ENCODE peak calls at places on chromosome 14, in four cellular contexts. D is H7, J is GM12865, C is T-helper 1 cell. Y is an unnamed sample.
A peak's percentile ranks its signal among the peaks of the same experiment; 100 is the strongest.

GRCh38 chr14:23183479-23183878 is at the start of gene SLC7A8:
- DNase-seq in D (peak; percentile 77), J (no peak), C (peak; percentile 15), Y (no peak)

GRCh38 chr14:99605299-99605961 is 1.4 kb upstream of the CCDC85C start:
- DNase-seq in D (peak; percentile 81), J (peak; percentile 78), C (peak; percentile 80), Y (peak; percentile 64)

GRCh38 chr14:79278798-79279644 is 932.3 kb downstream of the DIO2 start:
- DNase-seq in D (peak; percentile 93), J (no peak), C (no peak), Y (no peak)

GRCh38 chr14:95305145-95305544 is 14.6 kb downstream of the CLMN start:
- DNase-seq in D (no peak), J (no peak), C (no peak), Y (no peak)

GRCh38 chr14:77123381-77124344 is 17.9 kb downstream of the ZDHHC22 start:
- DNase-seq in D (no peak), J (peak; percentile 32), C (no peak), Y (no peak)

GRCh38 chr14:90644882-90645281 is 171.3 kb downstream of the TTC7B start:
- DNase-seq in D (no peak), J (no peak), C (no peak), Y (no peak)

GRCh38 chr14:60904381-60904780 is 76.5 kb downstream of the TRMT5 start:
- DNase-seq in D (no peak), J (no peak), C (no peak), Y (no peak)

GRCh38 chr14:73726025-73726961 is 12.1 kb upstream of the PNMA1 start:
- DNase-seq in D (peak; percentile 35), J (no peak), C (no peak), Y (no peak)

GRCh38 chr14:105989746-105990302 is 463.4 kb downstream of the TMEM121 start:
- DNase-seq in D (no peak), J (no peak), C (no peak), Y (no peak)

GRCh38 chr14:61812347-61813100 is 50.3 kb downstream of the SNAPC1 start:
- DNase-seq in D (peak; percentile 86), J (no peak), C (no peak), Y (peak; percentile 26)

GRCh38 chr14:54189358-54190354 is 207.2 kb upstream of the CDKN3 start:
- DNase-seq in D (no peak), J (no peak), C (no peak), Y (no peak)

GRCh38 chr14:53858344-53858682 is 98.3 kb downstream of the BMP4 start:
- DNase-seq in D (no peak), J (no peak), C (no peak), Y (no peak)

GRCh38 chr14:100677925-100678765 is 48.5 kb upstream of the DLK1 start:
- DNase-seq in D (peak; percentile 82), J (no peak), C (no peak), Y (no peak)

GRCh38 chr14:96592591-96593388 is 90.6 kb downstream of the PAPOLA start:
- DNase-seq in D (peak; percentile 95), J (peak; percentile 56), C (peak; percentile 59), Y (peak; percentile 91)

GRCh38 chr14:93333631-93334095 is 827 bp upstream of the BTBD7 start:
- DNase-seq in D (no peak), J (no peak), C (no peak), Y (no peak)

GRCh38 chr14:20400965-20401593 is 12.2 kb downstream of the TEP1 start:
- DNase-seq in D (no peak), J (no peak), C (no peak), Y (no peak)

GRCh38 chr14:50113381-50113811 is 3.0 kb downstream of the VCPKMT start:
- DNase-seq in D (no peak), J (peak; percentile 62), C (no peak), Y (peak; percentile 17)

GRCh38 chr14:71534506-71534905 is 397.7 kb upstream of the RGS6 start:
- DNase-seq in D (no peak), J (no peak), C (no peak), Y (no peak)

GRCh38 chr14:89447182-89447970 is 30.3 kb upstream of the FOXN3 start:
- DNase-seq in D (no peak), J (no peak), C (no peak), Y (no peak)

GRCh38 chr14:102154121-102154520 is 14.4 kb downstream of the WDR20 start:
- DNase-seq in D (no peak), J (no peak), C (no peak), Y (no peak)

GRCh38 chr14:64680013-64680674 is 24.1 kb upstream of the PLEKHG3 start:
- DNase-seq in D (no peak), J (peak; percentile 9), C (no peak), Y (no peak)

GRCh38 chr14:67370830-67371229 is 10.7 kb downstream of the EIF2S1 start:
- DNase-seq in D (no peak), J (no peak), C (no peak), Y (no peak)

GRCh38 chr14:104680056-104680805 is 9.2 kb upstream of the INF2 start:
- DNase-seq in D (no peak), J (no peak), C (no peak), Y (no peak)

GRCh38 chr14:50599700-50600444 is 39.9 kb downstream of the ATL1 start:
- DNase-seq in D (no peak), J (peak; percentile 55), C (no peak), Y (peak; percentile 17)

GRCh38 chr14:36105401-36105800 is 71.1 kb downstream of the PTCSC3 start:
- DNase-seq in D (peak; percentile 32), J (no peak), C (no peak), Y (no peak)

GRCh38 chr14:89276424-89276975 is 140.5 kb downstream of the FOXN3 start:
- DNase-seq in D (no peak), J (peak; percentile 93), C (no peak), Y (peak; percentile 77)

Y was measured in GM10248.